ENCODE peak calls at places on chromosomes 1 and 21, in five cellular contexts. I is AG09319, F is PC-9, Z is C1 segment of cervical spinal cord, N is SW480. Y is an unnamed sample.

GRCh38 chr1:175154595-175155472 is 37.7 kb downstream of the KIAA0040 start:
- DNase-seq in I (no peak), F (peak; percentile 61), Z (no peak), N (peak; percentile 42), Y (peak; percentile 82)

GRCh38 chr1:201882665-201883132 is 6.0 kb upstream of the SHISA4 start:
- DNase-seq in I (no peak), F (peak; percentile 51), Z (no peak), N (no peak), Y (no peak)

GRCh38 chr1:17287377-17287776 is 20.6 kb upstream of the PADI4 start:
- DNase-seq in I (no peak), F (peak; percentile 78), Z (no peak), N (no peak), Y (no peak)

GRCh38 chr1:2931722-2932401 is 89.4 kb upstream of the ACTRT2 start:
- DNase-seq in I (no peak), F (no peak), Z (no peak), N (no peak), Y (no peak)

GRCh38 chr1:5860277-5860676 is 131.9 kb downstream of the NPHP4 start:
- DNase-seq in I (no peak), F (no peak), Z (no peak), N (no peak), Y (no peak)

GRCh38 chr1:231192620-231193163 is 30.8 kb downstream of the TRIM67 start:
- DNase-seq in I (no peak), F (peak; percentile 38), Z (peak; percentile 5), N (no peak), Y (no peak)

GRCh38 chr21:39144191-39144590 is 39.1 kb downstream of the PSMG1 start:
- DNase-seq in I (no peak), F (no peak), Z (no peak), N (no peak), Y (no peak)

GRCh38 chr1:51215169-51215568 is 20.9 kb upstream of the RNF11 start:
- DNase-seq in I (no peak), F (no peak), Z (no peak), N (no peak), Y (no peak)

GRCh38 chr1:30834249-30834648 is 74.3 kb downstream of the SDC3 start:
- DNase-seq in I (no peak), F (no peak), Z (no peak), N (no peak), Y (no peak)

GRCh38 chr21:18666725-18667124 is 263.1 kb upstream of the TMPRSS15 start:
- DNase-seq in I (no peak), F (no peak), Z (no peak), N (no peak), Y (no peak)

GRCh38 chr1:152188673-152189591 is 29.9 kb upstream of the RPTN start:
- DNase-seq in I (no peak), F (peak; percentile 67), Z (no peak), N (peak; percentile 63), Y (peak; percentile 78)

GRCh38 chr1:109799445-109799844 is 35.7 kb upstream of the EPS8L3 start:
- DNase-seq in I (peak; percentile 45), F (no peak), Z (no peak), N (no peak), Y (no peak)

GRCh38 chr1:229514578-229515275 is 6.6 kb upstream of the NUP133 start:
- DNase-seq in I (peak; percentile 23), F (peak; percentile 56), Z (no peak), N (peak; percentile 66), Y (peak; percentile 54)

GRCh38 chr1:243420968-243421675 is 165.3 kb downstream of the SDCCAG8 start:
- DNase-seq in I (no peak), F (no peak), Z (no peak), N (peak; percentile 20), Y (no peak)

GRCh38 chr1:46594068-46594467 is 10.0 kb downstream of the MKNK1 start:
- DNase-seq in I (no peak), F (no peak), Z (no peak), N (no peak), Y (no peak)

GRCh38 chr1:61337981-61338848 is 255.9 kb downstream of the NFIA start:
- DNase-seq in I (peak; percentile 62), F (peak; percentile 79), Z (no peak), N (peak; percentile 95), Y (no peak)

GRCh38 chr1:197915797-197916686 is 1.1 kb upstream of the LHX9 start:
- DNase-seq in I (no peak), F (peak; percentile 63), Z (no peak), N (peak; percentile 86), Y (no peak)

Y was measured in activated CD4-positive, alpha-beta T cell treated with anti-CD3 and anti-CD28 coated beads for 4 hours.